ENCODE peak calls at places on chromosomes 3 and 15, in ten cellular contexts. R, L, B, V, P, G, M, F, U and E are unnamed samples.

GRCh38 chr3:159854500-159855124 is 134.0 kb upstream of the IL12A start:
- DNase-seq in R (no peak), L (no peak), B (peak), V (peak), P (no peak), G (peak), M (no peak), F (peak), U (no peak), E (no peak)

GRCh38 chr15:94075349-94075748 is 156.0 kb upstream of the MCTP2 start:
- DNase-seq in R (peak), L (no peak), B (no peak), V (peak), P (no peak), G (no peak), M (peak), F (no peak), U (peak), E (no peak)

GRCh38 chr3:12508316-12508715 is 24.0 kb downstream of the TSEN2 start:
- DNase-seq in R (no peak), L (no peak), B (peak), V (peak), P (no peak), G (peak), M (no peak), F (peak), U (no peak), E (peak)

GRCh38 chr3:120399372-120399771 is 50.2 kb upstream of the LRRC58 start:
- DNase-seq in R (no peak), L (no peak), B (peak), V (no peak), P (peak), G (no peak), M (no peak), F (no peak), U (no peak), E (no peak)

GRCh38 chr3:54433846-54434245 is 311.5 kb downstream of the CACNA2D3 start:
- DNase-seq in R (no peak), L (no peak), B (no peak), V (peak), P (peak), G (peak), M (no peak), F (no peak), U (no peak), E (no peak)

GRCh38 chr3:14439501-14440167 is 37.2 kb downstream of the SLC6A6 start:
- DNase-seq in R (peak), L (peak), B (peak), V (no peak), P (no peak), G (no peak), M (no peak), F (peak), U (no peak), E (peak)

GRCh38 chr3:48345946-48346572 is 12.6 kb upstream of the SPINK8 start:
- DNase-seq in R (no peak), L (no peak), B (no peak), V (no peak), P (no peak), G (no peak), M (no peak), F (no peak), U (no peak), E (no peak)

GRCh38 chr15:25056484-25057429 is 102.0 kb downstream of the SNRPN start:
- DNase-seq in R (no peak), L (no peak), B (no peak), V (no peak), P (no peak), G (no peak), M (no peak), F (no peak), U (peak), E (no peak)

GRCh38 chr3:71495708-71496472 is 87.6 kb downstream of the FOXP1 start:
- DNase-seq in R (no peak), L (no peak), B (peak), V (peak), P (no peak), G (peak), M (no peak), F (peak), U (no peak), E (peak)

GRCh38 chr3:136960838-136961836 is 3.4 kb downstream of the IL20RB start:
- DNase-seq in R (no peak), L (no peak), B (peak), V (no peak), P (no peak), G (no peak), M (no peak), F (peak), U (no peak), E (no peak)

GRCh38 chr3:53198256-53198977 is 37.4 kb downstream of the PRKCD start:
- DNase-seq in R (no peak), L (no peak), B (peak), V (no peak), P (no peak), G (no peak), M (no peak), F (no peak), U (no peak), E (no peak)

GRCh38 chr3:126256256-126256655 is 75.9 kb upstream of the ALDH1L1 start:
- DNase-seq in R (no peak), L (no peak), B (peak), V (no peak), P (no peak), G (no peak), M (no peak), F (peak), U (no peak), E (no peak)

GRCh38 chr15:67731112-67731761 is 94.1 kb upstream of the SKOR1 start:
- DNase-seq in R (no peak), L (no peak), B (no peak), V (no peak), P (no peak), G (no peak), M (no peak), F (no peak), U (no peak), E (no peak)

GRCh38 chr3:187104342-187104741 is 35.0 kb downstream of the RPL39L start:
- DNase-seq in R (no peak), L (no peak), B (no peak), V (no peak), P (no peak), G (no peak), M (no peak), F (no peak), U (no peak), E (no peak)

GRCh38 chr3:39383190-39383912 is at the start of gene SLC25A38:
- DNase-seq in R (peak), L (no peak), B (peak), V (peak), P (no peak), G (peak), M (peak), F (peak), U (peak), E (peak)

GRCh38 chr3:122691195-122691594 is 10.6 kb downstream of the PARP14 start:
- DNase-seq in R (no peak), L (no peak), B (peak), V (peak), P (no peak), G (peak), M (no peak), F (peak), U (no peak), E (no peak)

GRCh38 chr3:12436514-12437222 is 47.6 kb upstream of the TSEN2 start:
- DNase-seq in R (no peak), L (no peak), B (peak), V (peak), P (no peak), G (no peak), M (no peak), F (peak), U (peak), E (no peak)

GRCh38 chr3:98402507-98402906 is 12.0 kb downstream of the OR5K3 start:
- DNase-seq in R (no peak), L (no peak), B (no peak), V (no peak), P (no peak), G (no peak), M (no peak), F (no peak), U (no peak), E (no peak)

GRCh38 chr3:101852983-101853382 is 3.7 kb downstream of the NFKBIZ start:
- DNase-seq in R (no peak), L (no peak), B (peak), V (no peak), P (no peak), G (no peak), M (no peak), F (no peak), U (no peak), E (no peak)

GRCh38 chr3:57026918-57027317 is 33.5 kb upstream of the SPATA12 start:
- DNase-seq in R (no peak), L (no peak), B (peak), V (no peak), P (no peak), G (no peak), M (no peak), F (peak), U (no peak), E (no peak)

GRCh38 chr15:91970142-91970541 is 116.6 kb downstream of the SLCO3A1 start:
- DNase-seq in R (peak), L (no peak), B (peak), V (no peak), P (no peak), G (no peak), M (no peak), F (no peak), U (peak), E (no peak)

GRCh38 chr15:85623648-85624047 is 171.1 kb downstream of the KLHL25 start:
- DNase-seq in R (no peak), L (no peak), B (peak), V (no peak), P (no peak), G (peak), M (no peak), F (peak), U (no peak), E (no peak)

GRCh38 chr3:14330508-14330907 is 71.9 kb upstream of the SLC6A6 start:
- DNase-seq in R (no peak), L (no peak), B (no peak), V (no peak), P (no peak), G (no peak), M (no peak), F (no peak), U (no peak), E (no peak)

GRCh38 chr3:175187586-175187985 is 328.5 kb downstream of the NAALADL2 start:
- DNase-seq in R (no peak), L (peak), B (peak), V (no peak), P (no peak), G (no peak), M (no peak), F (no peak), U (no peak), E (no peak)

GRCh38 chr3:75978686-75979085 is 193.3 kb upstream of the ZNF717 start:
- DNase-seq in R (no peak), L (no peak), B (no peak), V (no peak), P (no peak), G (peak), M (no peak), F (no peak), U (no peak), E (no peak)